ENCODE peak calls at places on chromosome 21, in four cellular contexts. One of them, this sample, is unnamed.

GRCh38 chr21:37237764-37238163 is 29.4 kb downstream of the VPS26C start:
- DNase-seq in body of pancreas: no peak
- DNase-seq in stomach: no peak
- DNase-seq in CD8-positive, alpha-beta T cell: no peak
- DNase-seq in this sample: no peak

GRCh38 chr21:37514038-37514665 is 147.6 kb downstream of the DYRK1A start:
- DNase-seq in CD8-positive, alpha-beta T cell: no peak
- DNase-seq in stomach: no peak
- DNase-seq in body of pancreas: no peak
- DNase-seq in this sample: no peak

GRCh38 chr21:32519945-32520884 is 65.1 kb downstream of the TCP10L start:
- DNase-seq in stomach: no peak
- DNase-seq in body of pancreas: no peak
- DNase-seq in CD8-positive, alpha-beta T cell: no peak
- DNase-seq in this sample: no peak

GRCh38 chr21:22791986-22792560 is 1793.9 kb downstream of the NCAM2 start:
- DNase-seq in CD8-positive, alpha-beta T cell: no peak
- DNase-seq in body of pancreas: peak; percentile 26
- DNase-seq in stomach: no peak
- DNase-seq in this sample: no peak

GRCh38 chr21:39676054-39676771 is 63.5 kb downstream of the B3GALT5 start:
- DNase-seq in body of pancreas: peak; percentile 32
- DNase-seq in stomach: no peak
- DNase-seq in CD8-positive, alpha-beta T cell: no peak
- DNase-seq in this sample: no peak

GRCh38 chr21:17730782-17731181 is 88.4 kb downstream of the C21orf91 start:
- DNase-seq in body of pancreas: no peak
- DNase-seq in CD8-positive, alpha-beta T cell: no peak
- DNase-seq in stomach: no peak
- DNase-seq in this sample: no peak

GRCh38 chr21:17119466-17120297 is 393.2 kb upstream of the CXADR start:
- DNase-seq in CD8-positive, alpha-beta T cell: no peak
- DNase-seq in body of pancreas: no peak
- DNase-seq in stomach: no peak
- DNase-seq in this sample: no peak

GRCh38 chr21:43193651-43194302 is 25.0 kb downstream of the CRYAA start:
- DNase-seq in body of pancreas: peak; percentile 24
- DNase-seq in CD8-positive, alpha-beta T cell: no peak
- DNase-seq in stomach: no peak
- DNase-seq in this sample: peak; percentile 15

GRCh38 chr21:30924171-30924680 is 42.8 kb upstream of the KRTAP11-1 start:
- DNase-seq in body of pancreas: no peak
- DNase-seq in stomach: no peak
- DNase-seq in CD8-positive, alpha-beta T cell: no peak
- DNase-seq in this sample: no peak

GRCh38 chr21:26943916-26944315 is 23.0 kb downstream of the ADAMTS5 start:
- DNase-seq in CD8-positive, alpha-beta T cell: no peak
- DNase-seq in stomach: no peak
- DNase-seq in body of pancreas: no peak
- DNase-seq in this sample: no peak

GRCh38 chr21:43802713-43803313 is 13.4 kb downstream of the RRP1 start:
- DNase-seq in body of pancreas: no peak
- DNase-seq in CD8-positive, alpha-beta T cell: no peak
- DNase-seq in stomach: no peak
- DNase-seq in this sample: no peak

GRCh38 chr21:43861716-43862115 is 3.3 kb upstream of the AGPAT3 start:
- DNase-seq in body of pancreas: peak; percentile 24
- DNase-seq in stomach: peak; percentile 57
- DNase-seq in CD8-positive, alpha-beta T cell: no peak
- DNase-seq in this sample: no peak

GRCh38 chr21:37198989-37199924 is 67.9 kb downstream of the VPS26C start:
- DNase-seq in stomach: no peak
- DNase-seq in CD8-positive, alpha-beta T cell: no peak
- DNase-seq in body of pancreas: no peak
- DNase-seq in this sample: no peak

GRCh38 chr21:17370263-17370662 is 142.6 kb upstream of the CXADR start:
- DNase-seq in body of pancreas: peak; percentile 50
- DNase-seq in CD8-positive, alpha-beta T cell: no peak
- DNase-seq in stomach: peak; percentile 65
- DNase-seq in this sample: no peak

GRCh38 chr21:39057121-39057520 is 126.1 kb downstream of the PSMG1 start:
- DNase-seq in CD8-positive, alpha-beta T cell: no peak
- DNase-seq in body of pancreas: no peak
- DNase-seq in stomach: no peak
- DNase-seq in this sample: no peak

GRCh38 chr21:27372381-27372780 is 405.5 kb upstream of the ADAMTS5 start:
- DNase-seq in body of pancreas: no peak
- DNase-seq in stomach: no peak
- DNase-seq in CD8-positive, alpha-beta T cell: no peak
- DNase-seq in this sample: no peak

DNA sequence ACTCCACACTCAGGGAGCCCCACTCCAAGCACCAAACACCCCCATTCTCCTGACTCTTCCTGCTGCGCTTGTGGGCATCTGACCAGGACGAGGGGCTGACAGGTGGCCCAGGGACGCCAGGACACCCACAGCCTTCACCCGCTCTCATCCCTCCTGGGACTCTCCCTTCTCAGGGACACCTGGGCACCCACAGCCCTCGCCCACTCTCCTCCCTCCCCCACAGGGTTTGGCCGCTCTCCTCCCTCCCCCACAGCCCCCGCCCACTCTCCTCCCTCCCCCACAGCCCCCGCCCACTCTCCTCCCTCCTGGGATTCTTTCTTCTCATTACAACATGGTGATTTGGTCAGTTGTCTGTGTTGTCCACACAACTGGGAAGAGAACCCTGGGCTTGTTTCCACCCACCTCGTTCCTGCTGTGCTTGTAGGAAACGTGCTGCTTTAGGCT is 43.4 kb downstream of the PRDM15 start:
- DNase-seq in body of pancreas: no peak
- DNase-seq in CD8-positive, alpha-beta T cell: no peak
- DNase-seq in stomach: no peak
- DNase-seq in this sample: no peak
- H3K4me1 ChIP-seq in body of pancreas: no peaks in the 10 kb centered on the region
- H3K4me1 ChIP-seq in CD8-positive, alpha-beta T cell: no peaks in the 10 kb centered on the region
- H3K4me1 ChIP-seq in stomach: no peaks in the 10 kb centered on the region
- H3K4me1 ChIP-seq in this sample: no peaks in the 10 kb centered on the region

GRCh38 chr21:33657124-33657842 is 15.0 kb downstream of the ITSN1 start:
- DNase-seq in body of pancreas: no peak
- DNase-seq in CD8-positive, alpha-beta T cell: no peak
- DNase-seq in stomach: no peak
- DNase-seq in this sample: no peak

GRCh38 chr21:33651965-33652680 is 9.8 kb downstream of the ITSN1 start:
- DNase-seq in body of pancreas: no peak
- DNase-seq in CD8-positive, alpha-beta T cell: no peak
- DNase-seq in stomach: no peak
- DNase-seq in this sample: no peak

GRCh38 chr21:33658919-33659318 is 16.6 kb downstream of the ITSN1 start:
- DNase-seq in CD8-positive, alpha-beta T cell: no peak
- DNase-seq in body of pancreas: no peak
- DNase-seq in stomach: no peak
- DNase-seq in this sample: no peak

GRCh38 chr21:33654412-33654811 is 12.1 kb downstream of the ITSN1 start:
- DNase-seq in body of pancreas: no peak
- DNase-seq in stomach: no peak
- DNase-seq in CD8-positive, alpha-beta T cell: no peak
- DNase-seq in this sample: no peak

GRCh38 chr21:33655591-33656221 is 13.4 kb downstream of the ITSN1 start:
- DNase-seq in stomach: no peak
- DNase-seq in CD8-positive, alpha-beta T cell: no peak
- DNase-seq in body of pancreas: peak; percentile 25
- DNase-seq in this sample: peak; percentile 60
- H3K4me1 ChIP-seq in stomach: peaks cover 63% of the 10 kb centered on the region
- H3K4me1 ChIP-seq in CD8-positive, alpha-beta T cell: no peaks in the 10 kb centered on the region
- H3K4me1 ChIP-seq in body of pancreas: peaks cover 4% of the 10 kb centered on the region
- H3K4me1 ChIP-seq in this sample: peaks cover 7% of the 10 kb centered on the region

GRCh38 chr21:45031231-45032191 is 42.9 kb upstream of the ADARB1 start:
- DNase-seq in CD8-positive, alpha-beta T cell: no peak
- DNase-seq in body of pancreas: no peak
- DNase-seq in stomach: no peak
- DNase-seq in this sample: no peak

GRCh38 chr21:45030637-45031218 is 43.7 kb upstream of the ADARB1 start:
- DNase-seq in body of pancreas: no peak
- DNase-seq in stomach: no peak
- DNase-seq in CD8-positive, alpha-beta T cell: no peak
- DNase-seq in this sample: no peak

GRCh38 chr21:45029298-45029967 is 44.9 kb upstream of the ADARB1 start:
- DNase-seq in stomach: no peak
- DNase-seq in body of pancreas: no peak
- DNase-seq in CD8-positive, alpha-beta T cell: no peak
- DNase-seq in this sample: peak; percentile 12

GRCh38 chr21:45032332-45032731 is 42.0 kb upstream of the ADARB1 start:
- DNase-seq in stomach: no peak
- DNase-seq in CD8-positive, alpha-beta T cell: no peak
- DNase-seq in body of pancreas: no peak
- DNase-seq in this sample: peak; percentile 82

GRCh38 chr21:45029968-45030636 is 44.3 kb upstream of the ADARB1 start:
- DNase-seq in CD8-positive, alpha-beta T cell: no peak
- DNase-seq in stomach: no peak
- DNase-seq in body of pancreas: no peak
- DNase-seq in this sample: no peak
- H3K4me1 ChIP-seq in CD8-positive, alpha-beta T cell: no peaks in the 10 kb centered on the region
- H3K4me1 ChIP-seq in stomach: peaks cover 58% of the 10 kb centered on the region
- H3K4me1 ChIP-seq in body of pancreas: peaks cover 28% of the 10 kb centered on the region
- H3K4me1 ChIP-seq in this sample: peaks cover 9% of the 10 kb centered on the region

DNA sequence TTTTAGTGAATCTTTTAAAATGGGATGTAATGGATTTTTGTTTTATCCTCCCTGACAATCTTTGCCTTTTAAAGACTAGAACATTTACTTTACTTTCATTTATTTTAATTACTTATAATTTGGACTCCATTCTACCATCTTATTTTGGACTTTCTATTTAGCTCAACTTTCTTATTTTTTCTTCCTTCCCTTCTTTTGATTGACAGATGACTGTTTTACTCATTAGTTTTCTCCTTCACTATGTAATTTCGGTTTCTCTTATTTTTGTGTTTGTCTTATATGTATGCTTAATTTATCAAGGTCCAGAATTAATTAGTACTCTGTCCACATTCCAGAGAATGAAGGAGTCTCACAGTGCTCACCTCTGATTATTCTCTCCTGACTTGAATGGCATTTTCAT is 109.9 kb downstream of the PCBP3 start:
- DNase-seq in CD8-positive, alpha-beta T cell: no peak
- DNase-seq in stomach: no peak
- DNase-seq in body of pancreas: no peak
- DNase-seq in this sample: no peak
- H3K4me1 ChIP-seq in CD8-positive, alpha-beta T cell: no peaks in the 10 kb centered on the region
- H3K4me1 ChIP-seq in stomach: no peaks in the 10 kb centered on the region
- H3K4me1 ChIP-seq in body of pancreas: no peaks in the 10 kb centered on the region
- H3K4me1 ChIP-seq in this sample: no peaks in the 10 kb centered on the region

GRCh38 chr21:34085129-34085528 is 11.8 kb downstream of the MRPS6 start:
- DNase-seq in stomach: no peak
- DNase-seq in body of pancreas: no peak
- DNase-seq in CD8-positive, alpha-beta T cell: no peak
- DNase-seq in this sample: no peak
- H3K4me1 ChIP-seq in stomach: peaks cover 82% of the 10 kb centered on the region
- H3K4me1 ChIP-seq in body of pancreas: peaks cover 35% of the 10 kb centered on the region
- H3K4me1 ChIP-seq in CD8-positive, alpha-beta T cell: peaks cover 69% of the 10 kb centered on the region
- H3K4me1 ChIP-seq in this sample: peaks cover 27% of the 10 kb centered on the region

GRCh38 chr21:15742052-15742451 is 12.3 kb downstream of the USP25 start:
- DNase-seq in stomach: no peak
- DNase-seq in CD8-positive, alpha-beta T cell: no peak
- DNase-seq in body of pancreas: no peak
- DNase-seq in this sample: no peak
- H3K4me1 ChIP-seq in stomach: peaks cover 69% of the 10 kb centered on the region
- H3K4me1 ChIP-seq in CD8-positive, alpha-beta T cell: peaks cover 28% of the 10 kb centered on the region
- H3K4me1 ChIP-seq in body of pancreas: peaks cover 40% of the 10 kb centered on the region
- H3K4me1 ChIP-seq in this sample: peaks cover 47% of the 10 kb centered on the region

DNA sequence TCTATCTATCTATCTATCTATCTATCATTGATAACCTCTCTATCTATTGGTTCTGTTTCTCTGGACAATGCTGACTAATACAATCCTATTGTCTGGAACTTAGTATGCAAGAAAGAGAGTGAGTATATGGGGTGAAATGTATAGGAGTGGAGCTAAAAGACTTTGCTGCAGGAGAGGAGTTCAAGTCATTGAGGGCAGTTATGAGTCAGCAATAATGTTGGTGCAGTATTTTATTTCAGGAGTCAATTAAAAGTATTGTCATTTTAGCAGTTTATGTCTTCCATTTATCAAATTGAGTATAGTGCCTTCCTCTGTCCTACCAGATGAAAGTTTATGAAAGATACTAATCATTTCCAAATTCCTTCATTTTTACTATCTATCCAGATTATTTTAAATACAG is 55.8 kb downstream of the MAP3K7CL start:
- DNase-seq in body of pancreas: no peak
- DNase-seq in stomach: no peak
- DNase-seq in CD8-positive, alpha-beta T cell: no peak
- DNase-seq in this sample: no peak
- H3K4me1 ChIP-seq in body of pancreas: peaks cover 35% of the 10 kb centered on the region
- H3K4me1 ChIP-seq in stomach: peaks cover 42% of the 10 kb centered on the region
- H3K4me1 ChIP-seq in CD8-positive, alpha-beta T cell: no peaks in the 10 kb centered on the region
- H3K4me1 ChIP-seq in this sample: peaks cover 23% of the 10 kb centered on the region

This sample was measured in upper lobe of left lung.